ENCODE peak calls at places on chromosome 1, in nine cellular contexts. F, V, L, U, O, S, W, J and P are unnamed samples.
A peak's percentile ranks its signal among the peaks of the same experiment; 100 is the strongest.

GRCh38 chr1:36352910-36353878 is 29.7 kb upstream of the EVA1B start:
- DNase-seq in O (no peak), F (no peak), J (no peak), W (no peak), U (no peak), S (peak; percentile 78), L (no peak), V (no peak), P (no peak)

GRCh38 chr1:219126267-219126862 is 47.3 kb upstream of the LYPLAL1 start:
- DNase-seq in L (no peak), O (no peak), V (no peak), W (no peak), U (no peak), F (no peak), J (no peak), S (no peak), P (no peak)

GRCh38 chr1:235835226-235835625 is 31.5 kb downstream of the LYST start:
- DNase-seq in S (no peak), V (no peak), U (no peak), J (no peak), W (peak; percentile 28), O (no peak), L (no peak), F (no peak), P (no peak)

GRCh38 chr1:201080135-201080534 is 32.1 kb downstream of the CACNA1S start:
- DNase-seq in O (no peak), J (no peak), U (no peak), S (peak; percentile 44), F (no peak), W (no peak), L (no peak), V (no peak), P (no peak)

GRCh38 chr1:230073371-230074035 is 6.5 kb downstream of the GALNT2 start:
- DNase-seq in U (no peak), J (no peak), F (no peak), S (peak; percentile 99), V (no peak), W (peak; percentile 4), O (no peak), L (no peak), P (no peak)

GRCh38 chr1:52662645-52663313 is 29.8 kb downstream of the SHISAL2A start:
- DNase-seq in S (peak; percentile 98), U (no peak), J (no peak), V (peak; percentile 88), F (peak; percentile 72), O (no peak), W (no peak), L (peak; percentile 60), P (no peak)

GRCh38 chr1:84365225-84366221 is 32.8 kb upstream of the DNASE2B start:
- DNase-seq in L (no peak), F (no peak), W (no peak), S (peak; percentile 99), U (no peak), O (no peak), V (no peak), J (no peak), P (no peak)

GRCh38 chr1:7521803-7522202 is 249.3 kb upstream of the VAMP3 start:
- DNase-seq in L (no peak), U (no peak), W (no peak), S (no peak), V (no peak), F (no peak), J (no peak), O (no peak), P (no peak)

GRCh38 chr1:205172729-205173366 is 38.7 kb downstream of the DSTYK start:
- DNase-seq in V (no peak), U (no peak), F (no peak), O (no peak), W (no peak), J (no peak), L (no peak), S (peak; percentile 98), P (no peak)

GRCh38 chr1:2585318-2586092 is 1.1 kb upstream of the PRXL2B start:
- DNase-seq in L (peak; percentile 39), S (peak; percentile 38), O (peak; percentile 75), F (no peak), V (no peak), W (peak; percentile 59), J (peak; percentile 47), U (peak; percentile 77), P (peak; percentile 59)